ENCODE peak calls at places on chromosomes 3 and 15, in nine cellular contexts. One of them, this sample, is unnamed. For H3K36me3, the result is how much of the 10 kb centered on the place peaks cover.

GRCh38 chr15:90436952-90437351 is 48.9 kb downstream of the IQGAP1 start:
- DNase-seq in PC-9: no peak
- DNase-seq in tibial artery: no peak
- DNase-seq in K562: no peak
- DNase-seq in sigmoid colon: no peak
- DNase-seq in IMR-90: no peak
- DNase-seq in stomach: no peak
- DNase-seq in Panc1: no peak
- DNase-seq in psoas muscle: no peak
- DNase-seq in this sample: no peak

GRCh38 chr3:13042932-13043275 is 30.3 kb downstream of the IQSEC1 start:
- DNase-seq in sigmoid colon: no peak
- DNase-seq in PC-9: no peak
- DNase-seq in tibial artery: no peak
- DNase-seq in IMR-90: no peak
- DNase-seq in K562: peak
- DNase-seq in psoas muscle: no peak
- DNase-seq in Panc1: no peak
- DNase-seq in stomach: no peak
- DNase-seq in this sample: no peak

GRCh38 chr15:40307421-40308165 is at the start of gene PLCB2:
- DNase-seq in psoas muscle: peak
- DNase-seq in IMR-90: no peak
- DNase-seq in stomach: no peak
- DNase-seq in tibial artery: no peak
- DNase-seq in sigmoid colon: peak
- DNase-seq in PC-9: no peak
- DNase-seq in Panc1: no peak
- DNase-seq in K562: peak
- DNase-seq in this sample: peak

GRCh38 chr15:67501177-67501835 is 19.6 kb upstream of the C15orf61 start:
- DNase-seq in Panc1: no peak
- DNase-seq in K562: peak
- DNase-seq in sigmoid colon: no peak
- DNase-seq in tibial artery: no peak
- DNase-seq in psoas muscle: no peak
- DNase-seq in IMR-90: peak
- DNase-seq in PC-9: no peak
- DNase-seq in stomach: no peak
- DNase-seq in this sample: no peak

GRCh38 chr15:95105229-95105628 is 873.9 kb downstream of the MCTP2 start:
- DNase-seq in IMR-90: peak
- DNase-seq in Panc1: no peak
- DNase-seq in K562: no peak
- DNase-seq in PC-9: no peak
- DNase-seq in psoas muscle: no peak
- DNase-seq in tibial artery: no peak
- DNase-seq in sigmoid colon: no peak
- DNase-seq in stomach: no peak
- DNase-seq in this sample: no peak

GRCh38 chr3:171393032-171393744 is 67.0 kb downstream of the TNIK start:
- DNase-seq in tibial artery: no peak
- DNase-seq in stomach: no peak
- DNase-seq in K562: no peak
- DNase-seq in IMR-90: peak
- DNase-seq in Panc1: no peak
- DNase-seq in PC-9: no peak
- DNase-seq in psoas muscle: no peak
- DNase-seq in sigmoid colon: no peak
- DNase-seq in this sample: no peak

GRCh38 chr3:158313344-158313927 is 203.5 kb downstream of the RSRC1 start:
- DNase-seq in tibial artery: no peak
- DNase-seq in PC-9: no peak
- DNase-seq in Panc1: peak
- DNase-seq in K562: peak
- DNase-seq in IMR-90: peak
- DNase-seq in sigmoid colon: no peak
- DNase-seq in stomach: no peak
- DNase-seq in psoas muscle: no peak
- DNase-seq in this sample: no peak

GRCh38 chr15:88987951-88988671 is 74.9 kb upstream of the MFGE8 start:
- DNase-seq in stomach: no peak
- DNase-seq in K562: peak
- DNase-seq in sigmoid colon: no peak
- DNase-seq in Panc1: no peak
- DNase-seq in psoas muscle: no peak
- DNase-seq in PC-9: no peak
- DNase-seq in tibial artery: no peak
- DNase-seq in IMR-90: peak
- DNase-seq in this sample: no peak

GRCh38 chr15:31365655-31366127 is 39.1 kb downstream of the KLF13 start:
- DNase-seq in K562: peak
- DNase-seq in Panc1: no peak
- DNase-seq in stomach: peak
- DNase-seq in psoas muscle: peak
- DNase-seq in IMR-90: peak
- DNase-seq in sigmoid colon: peak
- DNase-seq in PC-9: no peak
- DNase-seq in tibial artery: peak
- DNase-seq in this sample: peak

DNA sequence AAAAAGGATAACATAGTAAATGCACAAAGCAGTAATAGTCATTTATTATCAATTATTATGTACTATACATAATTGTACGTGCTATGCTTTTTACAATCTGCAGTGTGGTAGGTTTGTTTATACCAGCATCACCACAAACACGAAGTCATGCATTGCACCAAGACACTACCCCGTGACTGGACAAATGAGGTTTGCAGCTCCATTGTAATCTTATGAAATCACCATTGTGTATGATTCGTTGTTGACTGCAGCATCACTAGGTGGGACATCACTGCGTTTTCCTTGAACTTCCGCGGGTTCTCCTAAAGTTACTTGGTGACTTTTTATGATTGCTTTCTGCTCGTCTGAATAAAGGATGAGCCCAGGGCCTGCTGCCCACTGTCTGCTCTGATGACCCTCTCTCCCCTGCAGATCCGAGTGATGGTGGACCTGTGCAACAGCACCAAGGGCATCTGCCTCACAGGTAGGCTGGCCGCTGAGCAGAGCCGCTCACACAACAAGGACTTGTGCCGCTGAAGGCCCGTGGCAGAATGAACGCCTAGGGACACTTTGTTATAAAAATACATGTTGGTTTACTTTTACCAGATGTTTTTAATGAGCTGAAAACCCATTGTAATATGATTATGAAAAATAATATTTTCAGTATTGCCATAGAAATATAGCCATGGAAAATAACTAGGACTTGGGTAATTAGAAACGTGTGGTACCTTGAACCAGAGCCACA is 35.7 kb downstream of the GLDN start:
- DNase-seq in stomach: no peak
- DNase-seq in sigmoid colon: no peak
- DNase-seq in IMR-90: peak
- DNase-seq in Panc1: no peak
- DNase-seq in K562: no peak
- DNase-seq in tibial artery: no peak
- DNase-seq in psoas muscle: no peak
- DNase-seq in PC-9: no peak
- DNase-seq in this sample: no peak
- H3K27ac ChIP-seq in stomach: no peak
- H3K27ac ChIP-seq in sigmoid colon: no peak
- H3K27ac ChIP-seq in IMR-90: peak
- H3K27ac ChIP-seq in Panc1: no peak
- H3K27ac ChIP-seq in K562: no peak
- H3K27ac ChIP-seq in tibial artery: no peak
- H3K27ac ChIP-seq in psoas muscle: no peak
- H3K27ac ChIP-seq in PC-9: no peak
- H3K27ac ChIP-seq in this sample: no peak

GRCh38 chr3:194640829-194641228 is 7.6 kb upstream of the TMEM44 start:
- DNase-seq in psoas muscle: no peak
- DNase-seq in PC-9: no peak
- DNase-seq in stomach: no peak
- DNase-seq in sigmoid colon: no peak
- DNase-seq in IMR-90: peak
- DNase-seq in Panc1: no peak
- DNase-seq in K562: peak
- DNase-seq in tibial artery: no peak
- DNase-seq in this sample: no peak
- TF ChIP-seq CTCF in psoas muscle: peak
- TF ChIP-seq CTCF in PC-9: no peak
- TF ChIP-seq CTCF in stomach: no peak
- TF ChIP-seq CTCF in sigmoid colon: no peak
- TF ChIP-seq CTCF in IMR-90: peak
- TF ChIP-seq CTCF in Panc1: no peak
- TF ChIP-seq CTCF in K562: peak
- TF ChIP-seq CTCF in tibial artery: no peak
- TF ChIP-seq CTCF in this sample: no peak

GRCh38 chr15:78907577-78907976 is 34.9 kb downstream of the MORF4L1 start:
- DNase-seq in sigmoid colon: no peak
- DNase-seq in stomach: no peak
- DNase-seq in K562: peak
- DNase-seq in tibial artery: no peak
- DNase-seq in psoas muscle: no peak
- DNase-seq in IMR-90: no peak
- DNase-seq in PC-9: no peak
- DNase-seq in Panc1: no peak
- DNase-seq in this sample: no peak
- H3K36me3 ChIP-seq in sigmoid colon: half or more
- H3K36me3 ChIP-seq in stomach: half or more
- H3K36me3 ChIP-seq in K562: half or more
- H3K36me3 ChIP-seq in tibial artery: half or more
- H3K36me3 ChIP-seq in psoas muscle: under half
- H3K36me3 ChIP-seq in IMR-90: half or more
- H3K36me3 ChIP-seq in PC-9: under half
- H3K36me3 ChIP-seq in Panc1: under half
- H3K36me3 ChIP-seq in this sample: under half

GRCh38 chr3:50317303-50317702 is 5.2 kb downstream of the HYAL2 start:
- DNase-seq in tibial artery: no peak
- DNase-seq in stomach: peak
- DNase-seq in sigmoid colon: no peak
- DNase-seq in Panc1: no peak
- DNase-seq in K562: no peak
- DNase-seq in IMR-90: no peak
- DNase-seq in psoas muscle: no peak
- DNase-seq in PC-9: no peak
- DNase-seq in this sample: no peak

GRCh38 chr3:50318163-50318562 is 4.4 kb downstream of the HYAL2 start:
- DNase-seq in tibial artery: no peak
- DNase-seq in stomach: no peak
- DNase-seq in psoas muscle: no peak
- DNase-seq in sigmoid colon: no peak
- DNase-seq in IMR-90: no peak
- DNase-seq in K562: no peak
- DNase-seq in Panc1: no peak
- DNase-seq in PC-9: no peak
- DNase-seq in this sample: no peak

GRCh38 chr3:50316657-50317242 is 5.8 kb downstream of the HYAL2 start:
- DNase-seq in stomach: peak
- DNase-seq in psoas muscle: no peak
- DNase-seq in K562: peak
- DNase-seq in sigmoid colon: no peak
- DNase-seq in Panc1: no peak
- DNase-seq in IMR-90: peak
- DNase-seq in PC-9: peak
- DNase-seq in tibial artery: no peak
- DNase-seq in this sample: no peak

GRCh38 chr3:50314342-50314741 is 8.2 kb downstream of the HYAL2 start:
- DNase-seq in K562: no peak
- DNase-seq in tibial artery: no peak
- DNase-seq in Panc1: no peak
- DNase-seq in sigmoid colon: no peak
- DNase-seq in PC-9: no peak
- DNase-seq in IMR-90: no peak
- DNase-seq in stomach: peak
- DNase-seq in psoas muscle: no peak
- DNase-seq in this sample: no peak

DNA sequence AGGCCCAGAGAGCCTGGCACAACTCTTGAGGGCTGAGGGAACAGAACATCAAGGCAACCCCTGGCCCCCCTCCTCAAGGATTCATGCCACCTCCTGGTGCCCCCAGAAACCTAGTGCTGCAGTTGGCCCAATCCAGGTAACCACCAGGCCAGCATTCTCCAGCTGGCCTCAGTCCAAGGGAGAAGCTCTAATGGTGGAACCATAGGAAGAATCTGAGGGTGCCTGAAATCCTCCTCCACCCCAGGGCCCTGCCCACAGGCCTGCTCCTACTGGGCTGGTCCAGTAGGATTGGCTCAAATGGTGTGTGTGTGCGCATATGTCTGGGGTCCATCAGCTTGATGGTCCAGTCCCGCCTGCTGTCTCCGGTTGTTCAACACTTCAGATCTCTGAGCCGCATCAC is 7.7 kb downstream of the HYAL2 start:
- DNase-seq in stomach: no peak
- DNase-seq in K562: no peak
- DNase-seq in psoas muscle: no peak
- DNase-seq in tibial artery: no peak
- DNase-seq in PC-9: no peak
- DNase-seq in IMR-90: no peak
- DNase-seq in Panc1: no peak
- DNase-seq in sigmoid colon: no peak
- DNase-seq in this sample: no peak
- H3K27ac ChIP-seq in stomach: peak
- H3K27ac ChIP-seq in K562: no peak
- H3K27ac ChIP-seq in psoas muscle: peak
- H3K27ac ChIP-seq in tibial artery: no peak
- H3K27ac ChIP-seq in PC-9: peak
- H3K27ac ChIP-seq in IMR-90: no peak
- H3K27ac ChIP-seq in Panc1: no peak
- H3K27ac ChIP-seq in sigmoid colon: no peak
- H3K27ac ChIP-seq in this sample: peak

DNA sequence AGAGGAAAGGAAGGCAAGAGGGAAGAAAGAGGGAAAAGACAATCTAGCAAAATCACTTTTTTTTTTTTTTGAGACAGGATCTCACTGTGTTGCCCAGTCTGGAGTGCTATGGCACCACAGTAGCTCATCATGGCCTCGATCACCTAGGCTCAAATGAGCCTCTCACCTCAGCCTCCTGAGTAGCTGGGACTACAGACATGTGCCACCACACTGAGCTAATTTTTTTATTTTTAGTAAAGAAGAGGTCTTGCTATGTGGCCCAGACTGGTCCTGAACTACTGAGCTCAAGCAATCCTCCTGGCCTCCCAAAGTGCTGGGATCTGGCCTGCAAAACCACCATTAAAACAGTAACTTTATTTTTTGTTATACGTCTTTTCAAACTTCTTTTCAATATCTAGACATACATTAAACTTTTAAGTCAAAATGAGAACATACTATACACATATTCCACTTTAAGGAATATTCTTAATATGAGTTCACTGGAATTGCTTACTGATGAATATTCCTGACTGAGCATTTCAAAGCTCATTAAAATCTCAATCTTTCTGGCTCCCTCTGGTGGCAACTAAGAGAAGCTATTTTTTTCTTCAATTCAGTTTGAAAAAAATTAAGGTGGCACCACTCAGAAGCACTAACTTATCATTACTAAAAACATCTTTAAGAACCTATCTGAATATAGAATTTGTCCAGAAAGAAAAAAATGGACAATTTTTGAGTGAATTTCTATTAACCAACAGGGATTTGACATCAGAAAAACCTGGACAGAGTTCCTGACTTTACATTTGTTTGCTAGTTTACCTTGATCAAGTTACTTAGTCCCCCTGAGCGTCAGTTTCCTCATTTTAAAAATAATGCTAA is 40.9 kb downstream of the UACA start:
- DNase-seq in Panc1: no peak
- DNase-seq in tibial artery: no peak
- DNase-seq in PC-9: no peak
- DNase-seq in stomach: no peak
- DNase-seq in psoas muscle: no peak
- DNase-seq in K562: peak
- DNase-seq in IMR-90: peak
- DNase-seq in sigmoid colon: no peak
- DNase-seq in this sample: no peak
- TF ChIP-seq CTCF in Panc1: peak
- TF ChIP-seq CTCF in tibial artery: peak
- TF ChIP-seq CTCF in PC-9: peak
- TF ChIP-seq CTCF in stomach: peak
- TF ChIP-seq CTCF in psoas muscle: peak
- TF ChIP-seq CTCF in K562: no peak
- TF ChIP-seq CTCF in IMR-90: peak
- TF ChIP-seq CTCF in sigmoid colon: peak
- TF ChIP-seq CTCF in this sample: peak